ENCODE peak calls at places on chromosomes 3 and 15, in five cellular contexts. G is stomach, D is GM06990, P is mesothelial cell of epicardium, Y is glutamatergic neuron. S is an unnamed sample.

GRCh38 chr3:128727485-128727884 is 1.5 kb downstream of the RAB7A start:
- DNase-seq in G (no peak), D (no peak), P (no peak), Y (no peak), S (no peak)

GRCh38 chr3:109328202-109328601 is 9.1 kb downstream of the DPPA4 start:
- DNase-seq in G (no peak), D (no peak), P (no peak), Y (no peak), S (no peak)

GRCh38 chr3:126745760-126746394 is 41.8 kb downstream of the CHCHD6 start:
- DNase-seq in G (peak), D (no peak), P (no peak), Y (no peak), S (no peak)

GRCh38 chr3:115347737-115348136 is 200.6 kb upstream of the ZBTB20 start:
- DNase-seq in G (no peak), D (no peak), P (no peak), Y (no peak), S (no peak)

GRCh38 chr15:33654859-33655258 is 313.4 kb upstream of the CHRM5 start:
- DNase-seq in G (no peak), D (no peak), P (no peak), Y (peak), S (no peak)

GRCh38 chr3:188279696-188280398 is 125.9 kb downstream of the LPP start:
- DNase-seq in G (no peak), D (no peak), P (no peak), Y (no peak), S (no peak)

GRCh38 chr3:18369561-18370185 is 55.5 kb downstream of the SATB1 start:
- DNase-seq in G (no peak), D (no peak), P (no peak), Y (peak), S (no peak)

GRCh38 chr15:88497109-88497761 is 29.7 kb downstream of the MRPS11 start:
- DNase-seq in G (no peak), D (no peak), P (peak), Y (no peak), S (no peak)

GRCh38 chr3:40971191-40972168 is 227.8 kb upstream of the CTNNB1 start:
- DNase-seq in G (peak), D (peak), P (no peak), Y (no peak), S (peak)

GRCh38 chr3:43742935-43743334 is 52.2 kb downstream of the ABHD5 start:
- DNase-seq in G (no peak), D (no peak), P (no peak), Y (no peak), S (no peak)

GRCh38 chr15:68930268-68931022 is at the start of gene SPESP1:
- DNase-seq in G (peak), D (peak), P (no peak), Y (no peak), S (peak)

GRCh38 chr15:84715442-84716035 is 400 bp downstream of the SEC11A start:
- DNase-seq in G (peak), D (no peak), P (peak), Y (peak), S (peak)

GRCh38 chr3:195005251-195005620 is 265.7 kb downstream of the XXYLT1 start:
- DNase-seq in G (no peak), D (no peak), P (peak), Y (no peak), S (no peak)

GRCh38 chr3:63523100-63523499 is 129.4 kb upstream of the SNTN start:
- DNase-seq in G (no peak), D (no peak), P (no peak), Y (no peak), S (no peak)

GRCh38 chr3:114418724-114419543 is 125.1 kb downstream of the TIGIT start:
- DNase-seq in G (no peak), D (peak), P (no peak), Y (no peak), S (no peak)

GRCh38 chr3:31762016-31762764 is 218.9 kb downstream of the OSBPL10 start:
- DNase-seq in G (no peak), D (no peak), P (no peak), Y (no peak), S (no peak)

GRCh38 chr3:4688411-4688810 is 195.3 kb downstream of the ITPR1 start:
- DNase-seq in G (no peak), D (no peak), P (no peak), Y (no peak), S (no peak)

GRCh38 chr3:14507757-14508504 is 32.2 kb downstream of the GRIP2 start:
- DNase-seq in G (no peak), D (no peak), P (no peak), Y (no peak), S (no peak)

DNA sequence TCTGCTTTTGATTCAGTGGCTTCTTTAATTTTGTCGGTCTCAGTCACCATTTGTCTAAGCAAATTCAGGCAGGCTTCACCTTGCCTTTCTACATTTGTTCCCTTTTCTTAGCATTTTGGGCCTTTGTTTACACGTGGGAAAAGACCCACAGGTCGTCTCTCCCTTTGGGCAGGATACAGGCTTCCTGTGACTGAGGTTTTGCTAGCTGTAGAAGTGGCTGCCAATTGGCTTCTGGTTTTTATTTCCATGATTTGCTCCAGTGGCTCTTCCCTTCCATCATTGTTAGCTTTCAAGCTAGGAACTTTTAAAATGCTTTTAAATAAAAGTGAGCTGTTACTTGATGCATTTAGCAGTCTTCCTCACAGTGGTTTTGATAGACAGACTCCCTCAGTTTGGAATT is 37.3 kb downstream of the MLH1 start:
- DNase-seq in G (no peak), D (no peak), P (no peak), Y (no peak), S (no peak)
- TF ChIP-seq CTCF in G (no peak), D (no peak), P (no peak), Y (no peak), S (no peak)

GRCh38 chr15:75452968-75453702 is 1.6 kb upstream of the SIN3A start:
- DNase-seq in G (peak), D (peak), P (peak), Y (peak), S (peak)
- TF ChIP-seq CTCF in G (no peak), D (peak), P (peak), Y (no peak), S (no peak)

GRCh38 chr15:100934735-100935134 is 15.6 kb downstream of the LRRK1 start:
- DNase-seq in G (no peak), D (no peak), P (no peak), Y (no peak), S (no peak)
- TF ChIP-seq CTCF in G (no peak), D (peak), P (no peak), Y (no peak), S (no peak)

GRCh38 chr15:90449206-90449735 is 61.2 kb downstream of the IQGAP1 start:
- DNase-seq in G (no peak), D (no peak), P (no peak), Y (no peak), S (no peak)
- TF ChIP-seq CTCF in G (no peak), D (no peak), P (no peak), Y (no peak), S (no peak)

GRCh38 chr3:171491412-171491811 is 31.2 kb upstream of the TNIK start:
- DNase-seq in G (no peak), D (no peak), P (no peak), Y (no peak), S (no peak)
- TF ChIP-seq CTCF in G (no peak), D (no peak), P (no peak), Y (no peak), S (no peak)

DNA sequence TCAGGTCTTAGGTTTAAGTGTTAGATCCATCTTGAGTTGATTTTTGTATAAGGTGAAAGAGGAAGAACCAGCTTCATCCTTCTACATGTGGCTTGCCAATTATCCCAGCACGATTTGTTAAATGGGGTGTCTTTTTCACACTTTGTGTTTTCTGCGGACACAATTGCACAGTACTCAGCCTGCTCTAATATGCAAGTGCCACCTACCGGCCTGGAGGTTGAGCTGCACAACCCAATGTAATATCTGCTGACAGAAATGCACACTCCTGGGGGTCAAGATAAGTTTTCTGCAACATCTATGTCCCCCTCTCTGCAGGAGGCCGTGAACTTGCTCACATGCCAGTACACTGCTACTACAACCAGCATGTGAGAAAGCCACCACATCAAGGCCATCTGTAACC is 791.9 kb upstream of the ROBO1 start:
- DNase-seq in G (no peak), D (no peak), P (no peak), Y (no peak), S (no peak)
- TF ChIP-seq CTCF in G (no peak), D (no peak), P (no peak), Y (no peak), S (no peak)

DNA sequence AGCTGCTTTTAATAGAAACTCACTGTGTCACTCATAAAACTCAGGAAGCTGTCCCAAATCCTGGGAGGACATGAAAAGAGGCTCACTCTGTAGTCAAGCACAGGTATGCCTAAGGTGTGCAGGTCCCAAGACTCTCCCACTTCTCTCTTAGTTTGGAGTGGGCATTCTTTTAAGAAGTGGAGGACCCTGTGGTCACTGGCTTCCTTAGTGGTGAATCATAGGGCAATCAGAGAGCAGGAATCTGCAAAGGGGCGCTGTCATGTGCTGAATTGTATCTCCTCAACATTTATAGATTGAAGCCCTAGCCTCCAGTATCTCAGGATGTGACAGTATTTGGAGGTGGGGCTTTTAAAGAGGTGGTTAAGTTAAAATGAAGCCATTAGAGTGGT is 47.2 kb upstream of the ZBTB38 start:
- DNase-seq in G (no peak), D (no peak), P (no peak), Y (no peak), S (no peak)
- TF ChIP-seq CTCF in G (no peak), D (no peak), P (no peak), Y (no peak), S (no peak)

GRCh38 chr15:29139540-29140459 is 129.8 kb downstream of the NSMCE3 start:
- DNase-seq in G (peak), D (peak), P (peak), Y (peak), S (peak)
- TF ChIP-seq CTCF in G (no peak), D (peak), P (peak), Y (peak), S (peak)

GRCh38 chr3:184314363-184314699 is at the start of gene EIF4G1:
- DNase-seq in G (peak), D (peak), P (peak), Y (peak), S (peak)
- TF ChIP-seq CTCF in G (no peak), D (no peak), P (no peak), Y (no peak), S (no peak)

S was measured in natural killer cell.